ENCODE peak calls at places on chromosomes 4 and X, in four cellular contexts. P, G, C and K are unnamed samples.

GRCh38 chrX:84974803-84975202 is 28.9 kb upstream of the APOOL start:
- DNase-seq in C (no peak), P (no peak), G (no peak), K (no peak)

GRCh38 chr4:24032371-24032989 is 142.6 kb upstream of the PPARGC1A start:
- DNase-seq in C (no peak), G (no peak), P (no peak), K (peak)

GRCh38 chr4:57214654-57215411 is 104.6 kb upstream of the IGFBP7 start:
- DNase-seq in G (no peak), C (no peak), P (no peak), K (no peak)

GRCh38 chr4:26856906-26857277 is 3.7 kb upstream of the STIM2 start:
- DNase-seq in G (no peak), C (no peak), P (no peak), K (no peak)

GRCh38 chr4:172147702-172148101 is 334.5 kb downstream of the GALNTL6 start:
- DNase-seq in C (no peak), P (no peak), G (no peak), K (peak)

GRCh38 chrX:21166302-21166982 is 207.8 kb upstream of the CNKSR2 start:
- DNase-seq in C (no peak), G (peak), P (no peak), K (no peak)

GRCh38 chrX:111888600-111888999 is 12.6 kb downstream of the TRPC5OS start:
- DNase-seq in G (no peak), C (no peak), P (no peak), K (no peak)

GRCh38 chr4:87979810-87980209 is 4.3 kb downstream of the SPP1 start:
- DNase-seq in P (no peak), G (no peak), C (no peak), K (no peak)

GRCh38 chr4:6900956-6901355 is 8.7 kb upstream of the TBC1D14 start:
- DNase-seq in C (no peak), G (no peak), P (no peak), K (no peak)

GRCh38 chrX:45557390-45557789 is 356.7 kb upstream of the DIPK2B start:
- DNase-seq in G (no peak), C (no peak), P (no peak), K (no peak)

GRCh38 chr4:139715721-139716391 is 50.2 kb downstream of the MGST2 start:
- DNase-seq in G (no peak), C (no peak), P (no peak), K (no peak)

GRCh38 chr4:71389149-71389840 is 50.5 kb downstream of the SLC4A4 start:
- DNase-seq in G (no peak), C (no peak), P (no peak), K (no peak)